ENCODE peak calls at places on chromosomes 4 and X, in five cellular contexts. O is foreskin keratinocyte, T is heart left ventricle, H is tibial artery, W is stomach. F is an unnamed sample.

GRCh38 chr4:154135576-154135975 is 346.7 kb upstream of the SFRP2 start:
- DNase-seq in O (no peak), T (no peak), H (no peak), W (no peak), F (no peak)

GRCh38 chr4:78299565-78299972 is 242.4 kb downstream of the FRAS1 start:
- DNase-seq in O (no peak), T (no peak), H (no peak), W (peak), F (no peak)

GRCh38 chrX:146456058-146456457 is 353.5 kb upstream of the CXorf51B start:
- DNase-seq in O (no peak), T (no peak), H (no peak), W (no peak), F (no peak)

GRCh38 chr4:122065915-122066314 is 86.2 kb upstream of the BLTP1 start:
- DNase-seq in O (no peak), T (no peak), H (no peak), W (no peak), F (no peak)

GRCh38 chr4:154164931-154165839 is 326.4 kb downstream of the DCHS2 start:
- DNase-seq in O (peak), T (no peak), H (peak), W (no peak), F (peak)

GRCh38 chr4:7324651-7325121 is 110.0 kb downstream of the PSAPL1 start:
- DNase-seq in O (no peak), T (no peak), H (no peak), W (no peak), F (no peak)

GRCh38 chr4:37602454-37603069 is 83.6 kb downstream of the RELL1 start:
- DNase-seq in O (no peak), T (no peak), H (no peak), W (no peak), F (no peak)

GRCh38 chr4:70844180-70844579 is 4.5 kb upstream of the GRSF1 start:
- DNase-seq in O (no peak), T (no peak), H (no peak), W (no peak), F (no peak)

GRCh38 chr4:180560896-180561295 is 1682.3 kb upstream of the TENM3 start:
- DNase-seq in O (no peak), T (no peak), H (no peak), W (no peak), F (no peak)

GRCh38 chrX:136162827-136163427 is 15.6 kb downstream of the FHL1 start:
- DNase-seq in O (peak), T (peak), H (no peak), W (peak), F (no peak)

GRCh38 chrX:135295238-135295943 is 13.9 kb upstream of the ETDC start:
- DNase-seq in O (no peak), T (peak), H (peak), W (no peak), F (no peak)

GRCh38 chrX:110569506-110569905 is 210.9 kb downstream of the RTL9 start:
- DNase-seq in O (no peak), T (no peak), H (no peak), W (no peak), F (no peak)

DNA sequence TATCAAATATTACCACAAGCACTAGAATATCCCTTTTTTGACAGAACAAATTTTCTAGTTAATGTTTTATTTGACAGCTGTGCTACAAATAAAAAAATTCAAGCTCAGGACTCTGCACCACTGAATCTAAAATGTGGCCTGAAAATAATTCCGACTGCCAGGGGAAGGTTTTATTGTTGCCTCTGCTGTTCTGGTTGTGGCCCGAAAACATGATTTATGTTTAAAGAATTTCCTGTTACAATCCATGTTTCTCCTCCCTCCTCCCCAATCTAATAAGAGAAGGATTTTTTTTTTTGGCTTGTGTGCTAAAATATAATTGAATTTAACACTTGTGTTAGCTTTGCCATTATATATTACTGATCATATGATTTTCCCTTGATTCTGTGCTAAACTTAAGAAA is 227.8 kb downstream of the DCLK2 start:
- DNase-seq in O (peak), T (no peak), H (no peak), W (no peak), F (no peak)
- H3K27ac ChIP-seq in O (peak), T (no peak), H (peak), W (no peak), F (peak)

DNA sequence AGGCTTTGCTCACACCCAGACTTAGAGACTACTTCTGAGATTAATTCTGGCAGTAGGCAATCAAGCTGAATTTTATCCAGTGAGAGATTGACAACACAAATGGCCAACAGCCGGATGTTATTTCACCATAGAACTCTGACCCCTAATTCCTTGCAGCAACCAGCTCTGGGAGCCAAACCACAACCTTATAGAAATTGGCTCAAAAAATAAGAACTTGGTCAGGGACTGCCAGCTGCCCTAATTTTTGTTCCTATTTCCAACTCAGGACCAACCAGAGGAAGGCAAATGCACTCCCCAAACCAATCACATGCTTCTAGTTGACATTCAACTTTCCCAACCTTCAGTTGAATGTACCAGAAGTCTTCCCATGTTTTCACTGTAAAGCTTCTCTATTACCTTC is 269.7 kb downstream of the HS3ST1 start:
- DNase-seq in O (no peak), T (no peak), H (no peak), W (no peak), F (no peak)
- H3K27ac ChIP-seq in O (no peak), T (no peak), H (no peak), W (no peak), F (no peak)

GRCh38 chr4:73450398-73451004 is 14.5 kb downstream of the AFP start:
- DNase-seq in O (peak), T (peak), H (no peak), W (no peak), F (peak)
- H3K27ac ChIP-seq in O (peak), T (peak), H (no peak), W (no peak), F (peak)

GRCh38 chrX:78019586-78020483 is 50.4 kb upstream of the PGAM4 start:
- DNase-seq in O (no peak), T (no peak), H (no peak), W (no peak), F (peak)
- H3K27ac ChIP-seq in O (no peak), T (no peak), H (no peak), W (peak), F (no peak)

GRCh38 chrX:18619288-18619687 is 52.6 kb downstream of the RS1 start:
- DNase-seq in O (no peak), T (no peak), H (no peak), W (no peak), F (no peak)

GRCh38 chrX:18620349-18620748 is 51.6 kb downstream of the RS1 start:
- DNase-seq in O (no peak), T (no peak), H (no peak), W (peak), F (no peak)

GRCh38 chrX:18624599-18624998 is 47.3 kb downstream of the RS1 start:
- DNase-seq in O (no peak), T (no peak), H (no peak), W (no peak), F (no peak)
- H3K27ac ChIP-seq in O (no peak), T (no peak), H (no peak), W (no peak), F (no peak)

GRCh38 chrX:40177942-40178715 is 80.4 kb upstream of the BCOR start:
- DNase-seq in O (no peak), T (no peak), H (no peak), W (no peak), F (no peak)

GRCh38 chrX:40179333-40179732 is 81.6 kb upstream of the BCOR start:
- DNase-seq in O (no peak), T (no peak), H (no peak), W (no peak), F (no peak)

GRCh38 chrX:40176979-40177430 is 79.2 kb upstream of the BCOR start:
- DNase-seq in O (no peak), T (no peak), H (no peak), W (no peak), F (no peak)

GRCh38 chrX:40176256-40176978 is 78.7 kb upstream of the BCOR start:
- DNase-seq in O (no peak), T (peak), H (peak), W (peak), F (no peak)

GRCh38 chrX:40177489-40177888 is 79.7 kb upstream of the BCOR start:
- DNase-seq in O (no peak), T (no peak), H (no peak), W (no peak), F (no peak)
- H3K27ac ChIP-seq in O (no peak), T (peak), H (peak), W (peak), F (no peak)

DNA sequence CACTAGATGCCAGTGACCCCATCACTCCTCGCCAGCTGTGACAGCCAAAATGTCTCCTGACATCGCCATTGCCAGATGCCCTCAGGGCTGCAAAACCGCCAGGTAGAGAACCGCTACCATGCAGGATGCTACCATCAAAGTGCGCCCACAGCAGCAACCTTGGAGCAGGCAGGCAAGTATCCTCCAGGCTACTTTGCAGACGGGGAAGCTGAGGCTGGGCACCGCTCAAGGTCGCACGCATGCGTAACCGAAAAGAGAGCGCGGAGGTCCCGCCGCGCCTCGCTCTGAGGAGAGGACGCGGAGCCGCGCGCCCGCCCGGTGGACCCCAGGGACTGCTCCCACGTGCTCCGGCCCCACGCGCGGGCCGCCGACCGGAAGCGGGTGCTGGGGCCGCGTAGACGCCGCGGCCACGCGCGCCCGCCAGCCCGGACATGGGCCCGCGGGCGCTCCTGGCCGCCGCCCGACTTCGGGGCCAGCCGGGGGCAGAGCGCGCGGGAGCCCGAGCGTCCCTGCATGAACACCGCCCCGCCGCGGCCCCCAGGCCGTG is at the start of gene STS:
- DNase-seq in O (no peak), T (peak), H (no peak), W (peak), F (no peak)
- H3K27ac ChIP-seq in O (no peak), T (peak), H (peak), W (peak), F (peak)

GRCh38 chrX:11445540-11445939 is 152.3 kb downstream of the AMELX start:
- DNase-seq in O (no peak), T (no peak), H (no peak), W (no peak), F (no peak)

GRCh38 chrX:11446331-11446730 is 153.1 kb downstream of the AMELX start:
- DNase-seq in O (no peak), T (no peak), H (no peak), W (no peak), F (no peak)

GRCh38 chrX:11449613-11450012 is 156.4 kb downstream of the AMELX start:
- DNase-seq in O (peak), T (no peak), H (no peak), W (no peak), F (peak)

GRCh38 chrX:11447418-11447817 is 154.2 kb downstream of the AMELX start:
- DNase-seq in O (no peak), T (no peak), H (no peak), W (no peak), F (no peak)

GRCh38 chrX:11446951-11447350 is 153.7 kb downstream of the AMELX start:
- DNase-seq in O (no peak), T (no peak), H (no peak), W (no peak), F (no peak)
- H3K27ac ChIP-seq in O (no peak), T (no peak), H (peak), W (no peak), F (no peak)

GRCh38 chr4:177451108-177451500 is 8.9 kb upstream of the AGA start:
- DNase-seq in O (no peak), T (no peak), H (no peak), W (no peak), F (no peak)
- H3K27ac ChIP-seq in O (no peak), T (no peak), H (no peak), W (no peak), F (no peak)

GRCh38 chr4:6262176-6262575 is 7.5 kb upstream of the WFS1 start:
- DNase-seq in O (no peak), T (peak), H (no peak), W (no peak), F (no peak)
- H3K27ac ChIP-seq in O (no peak), T (no peak), H (no peak), W (no peak), F (no peak)

F was measured in epithelial cell of prostate.